ENCODE peak calls at places on chromosome 22, in four cellular contexts. O is IMR-90, V is H9, W is H1. I is an unnamed sample.
A peak's percentile ranks its signal among the peaks of the same experiment; 100 is the strongest.

GRCh38 chr22:38017272-38017920 is 33.0 kb upstream of the SOX10 start:
- DNase-seq in O (peak; percentile 52), V (no peak), W (no peak), I (no peak)

GRCh38 chr22:37267128-37267587 is 15.2 kb upstream of the CYTH4 start:
- DNase-seq in O (no peak), V (peak; percentile 79), W (peak; percentile 96), I (peak; percentile 64)

GRCh38 chr22:43830931-43831560 is 18.9 kb upstream of the EFCAB6 start:
- DNase-seq in O (no peak), V (no peak), W (no peak), I (no peak)

GRCh38 chr22:37999640-38000272 is 15.4 kb upstream of the SOX10 start:
- DNase-seq in O (peak; percentile 61), V (no peak), W (no peak), I (peak; percentile 33)

GRCh38 chr22:35065796-35066218 is at the start of gene ISX:
- DNase-seq in O (no peak), V (no peak), W (no peak), I (no peak)

GRCh38 chr22:20494978-20495860 is at the start of gene KLHL22:
- DNase-seq in O (peak; percentile 26), V (peak; percentile 38), W (peak; percentile 90), I (peak; percentile 41)

GRCh38 chr22:37012262-37012904 is 6.9 kb downstream of the TST start:
- DNase-seq in O (no peak), V (no peak), W (no peak), I (no peak)

GRCh38 chr22:17164392-17165024 is 5.4 kb upstream of the HDHD5 start:
- DNase-seq in O (no peak), V (peak; percentile 55), W (no peak), I (peak; percentile 70)

GRCh38 chr22:48318173-48318572 is 1509.5 kb downstream of the BRD1 start:
- DNase-seq in O (no peak), V (no peak), W (no peak), I (no peak)

GRCh38 chr22:46041642-46042041 is 64.7 kb upstream of the WNT7B start:
- DNase-seq in O (no peak), V (no peak), W (no peak), I (no peak)

GRCh38 chr22:11629661-11630385 is 3898.2 kb upstream of the OR11H1 start:
- DNase-seq in O (no peak), V (no peak), W (no peak), I (no peak)

GRCh38 chr22:46881373-46882118 is 119.1 kb downstream of the TBC1D22A start:
- DNase-seq in O (peak; percentile 73), V (no peak), W (no peak), I (no peak)

GRCh38 chr22:39408807-39409206 is 9.2 kb downstream of the TAB1 start:
- DNase-seq in O (no peak), V (no peak), W (no peak), I (no peak)

GRCh38 chr22:24431309-24432034 is 4.1 kb downstream of the ADORA2A start:
- DNase-seq in O (no peak), V (no peak), W (no peak), I (no peak)

GRCh38 chr22:20656516-20656901 is 117.4 kb upstream of the SERPIND1 start:
- DNase-seq in O (no peak), V (peak; percentile 23), W (peak; percentile 38), I (no peak)

GRCh38 chr22:42366815-42367581 is 65.2 kb downstream of the NFAM1 start:
- DNase-seq in O (no peak), V (no peak), W (no peak), I (no peak)

GRCh38 chr22:31754813-31755212 is 994 bp downstream of the DEPDC5 start:
- DNase-seq in O (no peak), V (no peak), W (no peak), I (peak; percentile 7)

GRCh38 chr22:42490244-42490832 is 29.3 kb downstream of the RRP7A start:
- DNase-seq in O (no peak), V (no peak), W (no peak), I (no peak)

GRCh38 chr22:23383491-23384450 is 196.3 kb downstream of the IGLL1 start:
- DNase-seq in O (no peak), V (peak; percentile 86), W (peak; percentile 72), I (peak; percentile 57)
- H3K56ac ChIP-seq in O (no peak overlapping the region), V (no peak overlapping the region), W (no peak overlapping the region), I (peak overlapping the region; percentile 17)

DNA sequence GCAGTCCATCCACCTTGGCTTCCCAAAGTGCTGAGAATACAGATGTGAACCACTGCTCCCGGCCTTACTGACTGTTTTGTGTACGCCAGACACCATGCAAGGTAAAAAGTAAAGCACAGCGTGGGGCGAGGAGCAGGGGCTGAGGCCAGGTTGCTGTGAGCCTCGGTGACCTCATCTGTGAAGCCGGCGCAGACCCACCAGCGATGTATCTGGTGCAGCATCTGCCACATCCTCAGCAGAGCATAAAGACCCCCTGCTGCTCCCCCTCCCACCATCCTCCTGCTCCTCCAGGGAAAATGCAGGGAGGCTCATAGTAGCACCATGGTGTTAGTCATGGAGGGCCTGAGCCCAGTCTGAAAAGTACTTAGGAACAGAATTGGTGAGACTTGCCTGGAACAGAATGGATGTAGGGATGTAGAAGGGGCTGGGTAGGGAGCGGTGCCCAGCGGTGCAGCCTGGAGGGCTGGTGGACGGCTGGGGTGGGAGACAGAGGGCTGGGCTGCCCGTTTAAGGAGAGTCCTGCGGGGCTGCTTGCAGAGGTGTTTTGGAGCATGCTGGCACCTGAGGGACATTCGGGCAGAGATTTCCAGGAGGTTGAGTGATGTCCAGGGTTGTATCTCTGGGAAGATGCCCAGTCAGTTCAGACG is 462.4 kb downstream of the BRD1 start:
- DNase-seq in O (no peak), V (no peak), W (no peak), I (peak; percentile 16)
- H2AK5ac ChIP-seq in O (no peak overlapping the region), V (no peak overlapping the region), W (no peak overlapping the region), I (no peak overlapping the region)

DNA sequence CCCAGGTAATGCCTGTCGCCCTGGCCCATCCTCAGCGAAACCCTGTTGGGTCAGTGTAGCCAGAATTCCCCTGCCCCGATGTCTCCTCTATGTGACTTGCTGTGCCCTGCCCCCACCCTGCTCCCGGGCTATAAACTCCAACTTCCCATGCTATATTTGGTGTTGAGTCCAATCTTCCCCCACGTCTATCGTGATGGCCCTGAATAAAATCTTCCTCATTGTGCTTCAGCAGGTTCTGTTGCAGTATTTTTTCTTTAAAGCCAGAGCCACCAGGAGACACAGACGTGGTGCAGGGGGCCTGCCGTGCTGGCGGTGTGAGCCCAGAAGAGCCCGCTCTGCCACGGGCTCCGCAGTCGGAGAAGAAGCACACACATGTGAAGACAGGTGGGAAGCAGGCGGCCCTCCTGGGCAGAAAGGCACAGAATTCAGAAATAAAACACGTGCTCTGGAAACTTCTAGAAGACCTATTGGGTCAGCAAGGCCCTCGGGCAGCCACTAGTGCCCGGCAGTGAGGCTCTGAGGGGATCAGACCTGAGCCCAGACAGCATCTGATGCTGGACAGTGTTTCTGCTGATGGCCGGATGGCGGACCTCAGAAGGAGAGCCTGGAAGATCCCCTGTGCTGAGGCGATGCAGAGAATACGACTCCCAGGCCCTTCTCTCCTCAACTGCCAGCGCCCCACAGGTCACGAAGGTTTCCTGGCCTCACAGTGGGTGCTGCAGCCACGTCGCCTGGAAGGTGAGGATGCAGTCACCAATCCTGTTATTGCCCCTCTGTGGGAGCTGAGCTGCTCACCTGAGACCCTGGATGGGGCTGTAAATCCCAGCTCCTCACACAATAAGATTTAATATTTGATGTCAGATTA is 501.9 kb downstream of the BRD1 start:
- DNase-seq in O (no peak), V (no peak), W (peak; percentile 33), I (no peak)
- H3K56ac ChIP-seq in O (no peak overlapping the region), V (no peak overlapping the region), W (no peak overlapping the region), I (no peak overlapping the region)

DNA sequence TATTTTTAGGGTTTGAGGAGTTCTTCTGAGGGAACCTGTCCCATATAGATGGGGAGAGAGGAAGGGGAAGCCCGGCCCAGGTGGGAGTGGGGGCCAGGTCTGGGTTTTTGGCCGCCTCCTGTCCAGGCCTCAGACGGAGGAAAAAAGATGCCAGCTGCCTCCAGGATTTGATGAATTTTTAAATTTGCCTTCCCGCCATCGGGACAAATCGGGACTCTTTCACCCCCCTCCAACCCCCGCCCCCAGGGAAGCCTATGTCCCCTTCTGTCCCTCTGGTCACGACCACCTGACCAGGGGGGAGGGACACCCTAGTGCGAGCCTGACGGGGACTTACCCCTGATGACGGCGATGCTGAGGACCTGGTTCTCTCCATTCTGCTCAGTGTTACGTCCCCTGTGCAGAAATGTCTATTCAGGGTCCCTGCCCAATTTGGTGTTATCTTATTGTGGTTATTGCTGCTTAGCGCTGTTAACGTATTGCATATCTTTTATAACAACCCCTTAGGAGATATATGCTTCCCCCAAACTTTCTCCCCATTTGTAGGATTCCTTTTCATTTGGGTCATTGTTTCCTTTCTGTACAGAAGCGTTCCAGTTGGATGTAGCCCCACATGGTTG is 115.9 kb upstream of the GRK3 start:
- DNase-seq in O (peak; percentile 47), V (no peak), W (no peak), I (no peak)
- H2AK5ac ChIP-seq in O (peak overlapping the region; percentile 41), V (no peak overlapping the region), W (no peak overlapping the region), I (no peak overlapping the region)

DNA sequence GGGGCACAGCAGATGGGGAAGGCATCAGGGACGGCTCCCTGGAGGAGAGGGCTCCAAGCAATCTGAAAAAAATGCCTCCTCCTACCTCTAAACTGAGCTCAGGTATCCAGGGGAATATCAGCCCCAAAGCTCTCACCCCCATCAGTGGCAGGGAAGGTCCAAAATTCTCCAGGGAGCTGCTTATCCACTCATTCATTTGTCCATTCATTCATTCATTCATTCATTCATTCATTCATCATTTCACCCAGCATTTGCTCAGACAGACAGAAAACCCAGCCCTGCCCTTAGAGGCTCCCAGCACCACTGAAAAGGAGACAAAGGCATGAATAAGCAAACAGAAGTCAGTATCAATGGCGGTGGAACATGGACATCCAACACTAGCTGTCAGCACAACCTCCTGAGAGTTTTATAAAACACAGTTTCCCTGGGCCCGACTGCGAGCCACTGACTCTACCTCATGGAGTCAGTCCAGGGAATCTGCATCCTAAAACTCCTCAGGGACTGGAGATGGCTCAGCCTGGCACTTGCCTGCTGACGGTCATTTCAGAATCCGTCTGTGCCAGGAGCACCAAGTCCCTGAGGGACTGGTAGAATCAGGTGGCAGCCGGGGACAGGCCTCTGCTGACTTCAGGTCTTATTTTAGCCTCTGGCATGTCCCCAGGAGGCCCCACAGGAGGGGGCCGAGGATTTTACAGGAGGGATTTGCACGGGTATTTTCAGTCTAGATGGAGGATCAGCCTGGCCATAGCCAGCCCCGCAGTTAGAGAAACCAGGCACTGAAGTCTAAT is 164.6 kb downstream of the MN1 start:
- DNase-seq in O (no peak), V (no peak), W (no peak), I (no peak)
- H3K56ac ChIP-seq in O (no peak overlapping the region), V (no peak overlapping the region), W (no peak overlapping the region), I (no peak overlapping the region)

I was measured in mesendoderm.